ENCODE peak calls at places on chromosomes 2 and 18, in four cellular contexts. M is adrenal gland, A is suprapubic skin, I is aorta. T is an unnamed sample. For H3K4me1, the result is how much of the 10 kb centered on the place peaks cover.

GRCh38 chr18:27609221-27609620 is 424.1 kb upstream of the CHST9 start:
- DNase-seq in A (no peak), I (no peak), M (no peak), T (no peak)

GRCh38 chr2:128316777-128317185 is 1.9 kb downstream of the HS6ST1 start:
- DNase-seq in M (no peak), A (peak), I (no peak), T (peak)

GRCh38 chr2:74020717-74021406 is 36.2 kb downstream of the TET3 start:
- DNase-seq in I (peak), M (peak), A (no peak), T (no peak)

GRCh38 chr2:73284296-73285161 is at the start of gene FBXO41:
- DNase-seq in A (no peak), M (peak), I (no peak), T (no peak)

GRCh38 chr2:107001964-107002696 is 116.2 kb upstream of the ST6GAL2 start:
- DNase-seq in A (no peak), M (no peak), I (no peak), T (no peak)

GRCh38 chr2:37348155-37348554 is 3.7 kb downstream of the QPCT start:
- DNase-seq in A (no peak), M (no peak), I (no peak), T (no peak)

GRCh38 chr2:59786684-59787083 is 766.8 kb downstream of the BCL11A start:
- DNase-seq in M (no peak), I (no peak), A (no peak), T (no peak)

GRCh38 chr2:11553661-11554429 is 20.0 kb downstream of the GREB1 start:
- DNase-seq in M (no peak), I (no peak), A (no peak), T (no peak)

GRCh38 chr18:45248240-45248903 is 366.9 kb upstream of the SLC14A2 start:
- DNase-seq in I (peak), A (no peak), M (peak), T (no peak)
- H3K4me1 ChIP-seq in I (under half), A (under half), M (under half), T (under half)

GRCh38 chr2:64769392-64770044 is 115.8 kb upstream of the SERTAD2 start:
- DNase-seq in A (no peak), M (no peak), I (no peak), T (no peak)

GRCh38 chr2:64767670-64768425 is 114.1 kb upstream of the SERTAD2 start:
- DNase-seq in M (peak), A (peak), I (peak), T (peak)

GRCh38 chr2:64768426-64769033 is 114.8 kb upstream of the SERTAD2 start:
- DNase-seq in M (no peak), I (no peak), A (no peak), T (no peak)

GRCh38 chr2:64765160-64765805 is 111.6 kb upstream of the SERTAD2 start:
- DNase-seq in M (no peak), A (no peak), I (no peak), T (no peak)

DNA sequence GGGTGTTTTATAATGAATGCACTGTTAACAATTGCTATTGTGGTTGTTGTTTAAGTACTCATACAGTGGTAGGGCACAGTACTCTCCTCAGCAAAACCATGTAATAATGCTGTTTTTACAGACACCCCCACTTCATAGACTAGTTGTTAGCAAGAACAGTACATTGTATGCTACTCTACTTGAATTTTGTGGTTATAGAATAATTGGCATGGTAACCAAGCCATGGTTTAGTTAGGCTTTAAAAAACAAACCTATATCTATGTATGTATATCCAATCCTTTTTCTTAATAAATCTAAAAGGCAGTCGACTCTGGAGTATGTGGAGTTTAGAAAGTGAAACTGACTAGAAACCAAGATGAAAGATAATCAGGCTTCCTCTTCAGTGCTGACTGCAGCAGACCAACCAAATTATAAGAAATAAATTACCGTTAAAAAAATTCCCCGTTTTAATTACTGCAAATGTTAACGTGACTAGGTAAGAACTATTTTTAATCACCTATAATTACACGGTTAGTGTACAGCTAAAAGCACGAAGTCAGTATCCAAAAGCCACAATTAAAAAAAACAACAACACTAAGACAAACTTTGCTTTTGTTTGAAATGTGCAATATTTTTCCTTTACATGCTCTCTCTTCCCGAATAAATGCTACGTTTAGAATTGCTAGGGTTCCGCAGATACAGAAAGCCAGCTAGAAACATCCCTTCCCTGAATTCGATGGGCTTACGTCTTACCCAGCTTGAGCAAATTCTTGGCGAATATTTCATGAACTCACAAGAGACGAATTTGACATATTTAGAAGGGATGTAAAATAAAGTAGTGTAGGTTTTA is 113.3 kb upstream of the SERTAD2 start:
- DNase-seq in M (no peak), A (no peak), I (no peak), T (no peak)
- H3K4me1 ChIP-seq in M (under half), A (under half), I (under half), T (under half)

GRCh38 chr2:218402491-218402901 is 2.8 kb downstream of the CTDSP1 start:
- DNase-seq in M (no peak), A (no peak), I (no peak), T (peak)
- H3K4me1 ChIP-seq in M (under half), A (half or more), I (under half), T (under half)

GRCh38 chr2:110104025-110104771 is 11.4 kb downstream of the MALL start:
- DNase-seq in I (no peak), A (no peak), M (no peak), T (no peak)
- H3K4me1 ChIP-seq in I (under half), A (half or more), M (under half), T (under half)

DNA sequence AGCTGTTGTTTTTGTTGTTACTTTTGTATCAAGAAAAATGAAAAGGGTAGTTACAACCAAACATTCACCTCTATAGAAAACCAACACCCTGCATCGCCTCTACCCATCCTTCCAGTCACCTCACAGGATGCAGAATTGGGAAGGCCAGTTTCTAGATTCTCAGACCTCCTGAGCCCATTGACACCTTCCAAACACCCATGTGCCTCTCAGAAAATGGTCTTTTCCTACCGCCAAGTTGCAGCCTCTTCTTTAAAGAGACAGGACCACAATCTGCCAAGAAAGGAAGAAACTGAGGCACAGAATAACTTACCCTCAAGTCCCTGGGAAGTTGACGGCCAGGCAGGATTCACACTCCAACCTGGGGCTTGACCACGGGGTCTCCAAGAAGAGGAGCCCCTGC is 101.4 kb downstream of the TNS1 start:
- DNase-seq in A (no peak), I (no peak), M (no peak), T (no peak)
- H3K4me1 ChIP-seq in A (half or more), I (under half), M (half or more), T (under half)

GRCh38 chr18:45009766-45010165 is 329.1 kb downstream of the SETBP1 start:
- DNase-seq in A (no peak), M (no peak), I (no peak), T (no peak)
- H3K4me1 ChIP-seq in A (under half), M (under half), I (under half), T (under half)

T was measured in right lobe of liver.